ENCODE peak calls at places on chromosome 4, in four cellular contexts. H is K562, X is HepG2, W is GM12878. M is an unnamed sample.

GRCh38 chr4:1246901-1247810 is 1.8 kb downstream of the CTBP1 start:
- DNase-seq in X (no peak), W (no peak), H (peak), M (no peak)

GRCh38 chr4:92235741-92236140 is 68.0 kb upstream of the GRID2 start:
- DNase-seq in W (no peak), X (no peak), H (no peak), M (no peak)

GRCh38 chr4:148152868-148153630 is 289.2 kb downstream of the NR3C2 start:
- DNase-seq in H (no peak), W (no peak), X (no peak), M (no peak)

GRCh38 chr4:41939016-41939623 is 3.9 kb downstream of the TMEM33 start:
- DNase-seq in X (peak), H (no peak), W (no peak), M (no peak)

GRCh38 chr4:20831746-20832145 is 131.5 kb downstream of the PACRGL start:
- DNase-seq in X (no peak), W (no peak), H (no peak), M (no peak)

GRCh38 chr4:186029731-186030421 is 39.1 kb upstream of the TLR3 start:
- DNase-seq in W (no peak), X (no peak), H (no peak), M (no peak)

GRCh38 chr4:81314196-81314896 is 99.3 kb upstream of the PRKG2 start:
- DNase-seq in H (no peak), W (no peak), X (no peak), M (no peak)

GRCh38 chr4:176563591-176563990 is 229.1 kb downstream of the VEGFC start:
- DNase-seq in W (no peak), H (no peak), X (no peak), M (no peak)

GRCh38 chr4:146143888-146144287 is 31.6 kb upstream of the LSM6 start:
- DNase-seq in X (no peak), H (no peak), W (no peak), M (no peak)

GRCh38 chr4:48653217-48654014 is 126.7 kb downstream of the FRYL start:
- DNase-seq in W (no peak), H (no peak), X (no peak), M (no peak)

GRCh38 chr4:108561086-108561485 is 59.3 kb upstream of the RPL34 start:
- DNase-seq in W (no peak), H (no peak), X (no peak), M (no peak)

GRCh38 chr4:48268956-48269860 is at the start of gene TEC:
- DNase-seq in W (no peak), H (peak), X (no peak), M (peak)

GRCh38 chr4:98779021-98779420 is 120.6 kb upstream of the TSPAN5 start:
- DNase-seq in X (no peak), W (no peak), H (no peak), M (no peak)

GRCh38 chr4:3732076-3733028 is 33.8 kb upstream of the ADRA2C start:
- DNase-seq in X (no peak), W (no peak), H (no peak), M (no peak)

GRCh38 chr4:92501456-92501855 is 197.7 kb downstream of the GRID2 start:
- DNase-seq in H (no peak), W (no peak), X (no peak), M (no peak)

GRCh38 chr4:1047976-1048780 is 36.8 kb downstream of the FGFRL1 start:
- DNase-seq in W (no peak), H (no peak), X (no peak), M (no peak)

GRCh38 chr4:52106701-52107100 is 55.6 kb downstream of the SPATA18 start:
- DNase-seq in H (no peak), W (no peak), X (no peak), M (no peak)

GRCh38 chr4:43867908-43868307 is 580.7 kb downstream of the KCTD8 start:
- DNase-seq in H (no peak), X (no peak), W (no peak), M (no peak)

GRCh38 chr4:89404530-89404929 is 96.9 kb upstream of the GPRIN3 start:
- DNase-seq in W (no peak), X (no peak), H (no peak), M (no peak)

GRCh38 chr4:688695-689497 is at the start of gene SLC49A3:
- DNase-seq in W (no peak), X (no peak), H (no peak), M (no peak)

GRCh38 chr4:153616005-153616555 is 68.0 kb upstream of the TLR2 start:
- DNase-seq in H (no peak), X (no peak), W (no peak), M (no peak)

GRCh38 chr4:4853371-4853823 is 6.1 kb upstream of the MSX1 start:
- DNase-seq in H (no peak), W (no peak), X (no peak), M (no peak)

GRCh38 chr4:151325320-151326246 is at the start of gene SH3D19:
- DNase-seq in H (peak), X (peak), W (no peak), M (peak)

GRCh38 chr4:146567396-146567795 is 45.7 kb upstream of the SLC10A7 start:
- DNase-seq in H (no peak), X (no peak), W (no peak), M (peak)

GRCh38 chr4:120977435-120977997 is 55.0 kb upstream of the PRDM5 start:
- DNase-seq in W (no peak), H (no peak), X (peak), M (peak)

GRCh38 chr4:145045180-145045579 is 52.8 kb downstream of the ANAPC10 start:
- DNase-seq in W (peak), X (no peak), H (no peak), M (no peak)

GRCh38 chr4:51845736-51846135 is 2.8 kb downstream of the DCUN1D4 start:
- DNase-seq in H (no peak), W (no peak), X (no peak), M (no peak)

DNA sequence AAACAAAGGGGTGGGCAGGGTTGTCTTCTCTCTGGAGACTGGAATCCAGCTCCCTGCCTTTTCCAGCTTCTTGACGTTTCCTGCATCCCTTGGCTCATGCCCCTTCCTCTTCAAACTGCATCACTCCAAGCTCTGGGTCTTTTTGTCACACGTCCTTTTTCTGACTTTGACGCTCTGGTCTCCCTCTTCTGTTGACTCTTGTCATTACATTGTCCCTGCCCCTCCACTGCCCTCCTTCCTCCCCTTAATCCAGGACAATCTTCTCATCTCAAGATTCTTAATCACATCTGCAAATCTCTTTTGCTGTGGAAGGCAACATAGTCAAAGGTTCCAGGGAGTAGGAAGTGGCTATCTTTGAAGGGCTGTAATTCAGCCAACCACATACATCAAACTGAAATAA is 178.3 kb downstream of the TMA16 start:
- DNase-seq in H (no peak), X (no peak), W (no peak), M (no peak)
- TF ChIP-seq POLR2AphosphoS2 in H (no peak), X (no peak), W (no peak), M (no peak)

GRCh38 chr4:160701671-160702070 is 1462.1 kb downstream of the FSTL5 start:
- DNase-seq in H (no peak), W (no peak), X (no peak), M (no peak)
- TF ChIP-seq RAD21 in H (no peak), W (no peak), X (no peak), M (no peak)

GRCh38 chr4:17511041-17511949 is 595 bp downstream of the QDPR start:
- DNase-seq in W (no peak), X (peak), H (peak), M (peak)

GRCh38 chr4:17514865-17515264 is at the start of gene CLRN2:
- DNase-seq in W (no peak), H (no peak), X (no peak), M (no peak)

GRCh38 chr4:17511950-17512795 is at the start of gene QDPR:
- DNase-seq in H (peak), X (peak), W (peak), M (peak)

GRCh38 chr4:17510582-17510981 is 1.3 kb downstream of the QDPR start:
- DNase-seq in W (no peak), X (no peak), H (no peak), M (no peak)

GRCh38 chr4:17512973-17513665 is 1.2 kb upstream of the QDPR start:
- DNase-seq in X (no peak), W (no peak), H (no peak), M (no peak)
- TF ChIP-seq POLR2AphosphoS2 in X (no peak), W (no peak), H (no peak), M (no peak)

GRCh38 chr4:127145001-127145400 is 487.8 kb upstream of the INTU start:
- DNase-seq in H (no peak), X (no peak), W (no peak), M (no peak)

GRCh38 chr4:127139788-127140286 is 492.9 kb upstream of the INTU start:
- DNase-seq in X (no peak), W (no peak), H (no peak), M (no peak)

GRCh38 chr4:127141857-127142256 is 490.9 kb upstream of the INTU start:
- DNase-seq in X (no peak), H (no peak), W (no peak), M (no peak)

GRCh38 chr4:127140306-127140705 is 492.5 kb upstream of the INTU start:
- DNase-seq in H (no peak), X (no peak), W (no peak), M (peak)

GRCh38 chr4:127143460-127144190 is 489.1 kb upstream of the INTU start:
- DNase-seq in H (no peak), W (no peak), X (no peak), M (no peak)
- TF ChIP-seq RAD21 in H (no peak), W (no peak), X (no peak), M (no peak)